ENCODE peak calls at places on chromosomes 6 and 20, in eight cellular contexts. G, X, W, S, H, Q, T and E are unnamed samples.

GRCh38 chr20:32891491-32891890 is 32.8 kb downstream of the EFCAB8 start:
- DNase-seq in G (no peak), X (no peak), W (no peak), S (no peak), H (no peak), Q (no peak), T (no peak), E (no peak)

GRCh38 chr6:104986625-104987024 is 29.7 kb downstream of the LIN28B start:
- DNase-seq in G (no peak), X (no peak), W (no peak), S (no peak), H (no peak), Q (no peak), T (no peak), E (no peak)

GRCh38 chr6:112269165-112269564 is 14.8 kb upstream of the LAMA4 start:
- DNase-seq in G (no peak), X (peak; percentile 76), W (no peak), S (no peak), H (no peak), Q (no peak), T (no peak), E (no peak)

GRCh38 chr6:130760006-130760405 is 67.2 kb upstream of the SMLR1 start:
- DNase-seq in G (peak; percentile 60), X (peak; percentile 76), W (no peak), S (peak; percentile 60), H (no peak), Q (no peak), T (no peak), E (peak; percentile 17)

GRCh38 chr6:104182811-104183210 is 676.9 kb downstream of the HACE1 start:
- DNase-seq in G (no peak), X (peak; percentile 16), W (no peak), S (no peak), H (no peak), Q (no peak), T (no peak), E (no peak)

GRCh38 chr6:44143731-44144130 is 14.9 kb upstream of the CAPN11 start:
- DNase-seq in G (no peak), X (no peak), W (no peak), S (no peak), H (no peak), Q (no peak), T (no peak), E (no peak)

GRCh38 chr6:90217621-90218496 is 78.8 kb downstream of the BACH2 start:
- DNase-seq in G (no peak), X (no peak), W (no peak), S (peak; percentile 98), H (peak; percentile 30), Q (no peak), T (no peak), E (peak; percentile 51)

GRCh38 chr6:165486183-165487137 is 176.6 kb downstream of the PDE10A start:
- DNase-seq in G (no peak), X (no peak), W (peak; percentile 54), S (no peak), H (no peak), Q (no peak), T (no peak), E (no peak)

GRCh38 chr20:51385941-51386530 is 156.5 kb downstream of the NFATC2 start:
- DNase-seq in G (peak; percentile 53), X (peak; percentile 61), W (no peak), S (peak; percentile 72), H (no peak), Q (no peak), T (no peak), E (no peak)

GRCh38 chr20:36482044-36482473 is 59.3 kb upstream of the MYL9 start:
- DNase-seq in G (no peak), X (no peak), W (no peak), S (no peak), H (no peak), Q (peak; percentile 58), T (no peak), E (peak; percentile 90)

GRCh38 chr20:25148181-25148981 is 47.1 kb upstream of the ENTPD6 start:
- DNase-seq in G (peak; percentile 58), X (peak; percentile 82), W (peak; percentile 87), S (no peak), H (peak; percentile 23), Q (peak; percentile 36), T (peak; percentile 37), E (no peak)

GRCh38 chr6:144797881-144798589 is 512.9 kb downstream of the UTRN start:
- DNase-seq in G (no peak), X (peak; percentile 72), W (no peak), S (no peak), H (no peak), Q (no peak), T (no peak), E (no peak)

GRCh38 chr6:82679232-82679631 is 315.6 kb downstream of the TPBG start:
- DNase-seq in G (no peak), X (no peak), W (no peak), S (no peak), H (no peak), Q (no peak), T (no peak), E (no peak)

GRCh38 chr6:14816106-14816864 is 429.6 kb upstream of the JARID2 start:
- DNase-seq in G (no peak), X (peak; percentile 30), W (no peak), S (peak; percentile 71), H (no peak), Q (no peak), T (no peak), E (no peak)

GRCh38 chr20:2207770-2208097 is 88.1 kb upstream of the TGM3 start:
- DNase-seq in G (no peak), X (no peak), W (no peak), S (no peak), H (no peak), Q (no peak), T (no peak), E (no peak)

GRCh38 chr20:13581451-13581850 is 57.3 kb downstream of the TASP1 start:
- DNase-seq in G (no peak), X (no peak), W (no peak), S (no peak), H (no peak), Q (no peak), T (no peak), E (no peak)

GRCh38 chr6:45789238-45789637 is 226.4 kb downstream of the CLIC5 start:
- DNase-seq in G (no peak), X (no peak), W (no peak), S (no peak), H (no peak), Q (no peak), T (no peak), E (no peak)

GRCh38 chr20:48349673-48350072 is 478.1 kb downstream of the PREX1 start:
- DNase-seq in G (no peak), X (no peak), W (no peak), S (no peak), H (no peak), Q (no peak), T (no peak), E (no peak)

GRCh38 chr6:42326248-42326647 is 108.6 kb upstream of the MRPS10 start:
- DNase-seq in G (no peak), X (no peak), W (no peak), S (no peak), H (no peak), Q (no peak), T (no peak), E (no peak)

GRCh38 chr6:101716387-101716786 is 322.9 kb downstream of the GRIK2 start:
- DNase-seq in G (no peak), X (no peak), W (no peak), S (no peak), H (no peak), Q (no peak), T (no peak), E (no peak)

GRCh38 chr6:93915961-93916360 is 496.6 kb upstream of the EPHA7 start:
- DNase-seq in G (no peak), X (no peak), W (no peak), S (no peak), H (no peak), Q (no peak), T (no peak), E (no peak)

GRCh38 chr6:504446-504980 is 113.0 kb downstream of the IRF4 start:
- DNase-seq in G (no peak), X (no peak), W (no peak), S (no peak), H (no peak), Q (no peak), T (no peak), E (no peak)

GRCh38 chr6:163756079-163756478 is 341.6 kb downstream of the QKI start:
- DNase-seq in G (no peak), X (no peak), W (no peak), S (no peak), H (no peak), Q (no peak), T (no peak), E (no peak)